ENCODE peak calls at places on chromosome 11, in six cellular contexts. R is prostate gland, L is testis, M is tibial nerve, J is gastrocnemius medialis, U is Peyer's patch. C is an unnamed sample.

GRCh38 chr11:69283446-69283845 is 10.5 kb upstream of the MYEOV start:
- DNase-seq in J (no peak), R (no peak), U (no peak), M (no peak), L (no peak), C (no peak)

GRCh38 chr11:130829801-130830562 is 86.3 kb downstream of the SNX19 start:
- DNase-seq in U (no peak), J (peak), M (peak), L (peak), R (no peak), C (no peak)

GRCh38 chr11:85682330-85683305 is 3.4 kb downstream of the CCDC89 start:
- DNase-seq in J (peak), R (peak), U (peak), M (peak), L (peak), C (peak)

GRCh38 chr11:8577791-8578581 is 16.0 kb downstream of the STK33 start:
- DNase-seq in R (no peak), U (no peak), L (no peak), J (no peak), M (no peak), C (no peak)

GRCh38 chr11:68361702-68362101 is 49.3 kb downstream of the LRP5 start:
- DNase-seq in M (no peak), J (no peak), U (no peak), R (no peak), L (no peak), C (no peak)

GRCh38 chr11:23211221-23211620 is 350.9 kb upstream of the CCDC179 start:
- DNase-seq in M (no peak), L (no peak), R (no peak), U (no peak), J (no peak), C (no peak)

GRCh38 chr11:57126766-57127400 is 54.9 kb upstream of the LRRC55 start:
- DNase-seq in J (no peak), M (no peak), R (no peak), L (no peak), U (no peak), C (no peak)

GRCh38 chr11:112298535-112298934 is 37.9 kb upstream of the PLET1 start:
- DNase-seq in R (no peak), U (no peak), J (no peak), M (no peak), L (no peak), C (no peak)

GRCh38 chr11:77203901-77204755 is 76.1 kb downstream of the MYO7A start:
- DNase-seq in U (no peak), R (no peak), M (no peak), J (no peak), L (peak), C (no peak)

GRCh38 chr11:129458278-129458677 is 82.6 kb downstream of the BARX2 start:
- DNase-seq in U (no peak), M (no peak), J (no peak), L (no peak), R (no peak), C (no peak)

GRCh38 chr11:78359921-78360320 is 57.7 kb downstream of the GAB2 start:
- DNase-seq in M (no peak), L (no peak), R (no peak), U (no peak), J (no peak), C (no peak)

GRCh38 chr11:23233075-23233474 is 372.8 kb upstream of the CCDC179 start:
- DNase-seq in M (no peak), J (no peak), L (no peak), R (no peak), U (no peak), C (no peak)

GRCh38 chr11:107040447-107041444 is 22.5 kb upstream of the GUCY1A2 start:
- DNase-seq in R (no peak), L (no peak), M (no peak), J (no peak), U (no peak), C (peak)

GRCh38 chr11:38297670-38298069 is 1699.6 kb upstream of the RAG2 start:
- DNase-seq in L (no peak), R (no peak), U (no peak), M (no peak), J (no peak), C (no peak)

GRCh38 chr11:29153078-29153477 is 863.8 kb downstream of the KCNA4 start:
- DNase-seq in L (no peak), M (no peak), U (no peak), J (no peak), R (no peak), C (no peak)

GRCh38 chr11:6604081-6604626 is 580 bp downstream of the ILK start:
- DNase-seq in M (peak), L (peak), R (peak), U (peak), J (no peak), C (peak)

GRCh38 chr11:107576497-107577086 is 11.1 kb upstream of the ALKBH8 start:
- DNase-seq in U (peak), M (peak), L (peak), R (no peak), J (no peak), C (peak)

GRCh38 chr11:49202287-49202976 is 6.0 kb downstream of the FOLH1 start:
- DNase-seq in U (no peak), J (no peak), L (no peak), M (no peak), R (no peak), C (no peak)

GRCh38 chr11:75403037-75403436 is 3.7 kb downstream of the RPS3 start:
- DNase-seq in M (no peak), J (no peak), L (no peak), U (no peak), R (no peak), C (peak)

GRCh38 chr11:7584910-7585309 is 71.1 kb downstream of the PPFIBP2 start:
- DNase-seq in M (no peak), J (no peak), L (no peak), R (peak), U (no peak), C (no peak)

GRCh38 chr11:83681045-83681781 is 395.0 kb upstream of the CCDC90B start:
- DNase-seq in R (peak), L (no peak), U (no peak), J (no peak), M (no peak), C (no peak)

GRCh38 chr11:62171261-62171723 is 18.7 kb upstream of the SCGB1D1 start:
- DNase-seq in L (peak), J (peak), M (peak), R (peak), U (peak), C (peak)

GRCh38 chr11:44017443-44018126 is 30.2 kb upstream of the ACCSL start:
- DNase-seq in U (no peak), R (no peak), L (no peak), J (no peak), M (no peak), C (no peak)

GRCh38 chr11:2526808-2527381 is 82.1 kb downstream of the KCNQ1 start:
- DNase-seq in U (peak), J (no peak), R (no peak), M (peak), L (peak), C (no peak)

GRCh38 chr11:2769409-2769778 is 69.6 kb upstream of the KCNQ1OT1 start:
- DNase-seq in U (peak), J (no peak), L (peak), M (peak), R (no peak), C (no peak)

GRCh38 chr11:124758355-124759267 is 3.5 kb downstream of the ESAM start:
- DNase-seq in R (peak), M (no peak), U (peak), J (no peak), L (peak), C (peak)

GRCh38 chr11:73838443-73839122 is 38.1 kb downstream of the COA4 start:
- DNase-seq in M (no peak), L (no peak), U (no peak), J (no peak), R (no peak), C (no peak)

GRCh38 chr11:61725632-61726280 is 26.7 kb upstream of the MYRF start:
- DNase-seq in J (no peak), R (no peak), U (no peak), M (no peak), L (peak), C (no peak)

GRCh38 chr11:103842795-103843194 is 193.6 kb upstream of the DDI1 start:
- DNase-seq in R (no peak), L (no peak), J (no peak), M (no peak), U (no peak), C (no peak)

GRCh38 chr11:14894657-14895598 is 2.9 kb upstream of the CYP2R1 start:
- DNase-seq in R (no peak), U (no peak), M (no peak), J (peak), L (peak), C (peak)

GRCh38 chr11:47330002-47330911 is 22.2 kb downstream of the MYBPC3 start:
- DNase-seq in U (no peak), J (peak), M (no peak), R (no peak), L (no peak), C (no peak)

GRCh38 chr11:3959918-3960295 is 104.4 kb downstream of the STIM1 start:
- DNase-seq in R (no peak), U (no peak), J (no peak), M (no peak), L (no peak), C (peak)

GRCh38 chr11:22787055-22787454 is 42.5 kb downstream of the SVIP start:
- DNase-seq in M (no peak), R (no peak), J (no peak), L (no peak), U (no peak), C (no peak)

GRCh38 chr11:28526406-28526751 is 418.2 kb downstream of the METTL15 start:
- DNase-seq in L (no peak), J (no peak), M (no peak), R (no peak), U (no peak), C (no peak)

GRCh38 chr11:73239571-73240189 is 21.6 kb downstream of the P2RY2 start:
- DNase-seq in U (no peak), L (no peak), J (no peak), M (no peak), R (no peak), C (no peak)

GRCh38 chr11:72750556-72751292 is 1.5 kb downstream of the ARAP1 start:
- DNase-seq in M (no peak), R (no peak), J (no peak), L (no peak), U (no peak), C (no peak)

GRCh38 chr11:13760115-13760514 is 91.6 kb downstream of the FAR1 start:
- DNase-seq in L (no peak), U (no peak), M (no peak), R (no peak), J (no peak), C (no peak)

GRCh38 chr11:81444306-81444705 is 1289.4 kb downstream of the FAM181B start:
- DNase-seq in L (no peak), J (no peak), M (no peak), R (no peak), U (no peak), C (no peak)
- TF ChIP-seq POLR2A in L (no peak), J (no peak), M (no peak), R (no peak), U (no peak), C (no peak)

DNA sequence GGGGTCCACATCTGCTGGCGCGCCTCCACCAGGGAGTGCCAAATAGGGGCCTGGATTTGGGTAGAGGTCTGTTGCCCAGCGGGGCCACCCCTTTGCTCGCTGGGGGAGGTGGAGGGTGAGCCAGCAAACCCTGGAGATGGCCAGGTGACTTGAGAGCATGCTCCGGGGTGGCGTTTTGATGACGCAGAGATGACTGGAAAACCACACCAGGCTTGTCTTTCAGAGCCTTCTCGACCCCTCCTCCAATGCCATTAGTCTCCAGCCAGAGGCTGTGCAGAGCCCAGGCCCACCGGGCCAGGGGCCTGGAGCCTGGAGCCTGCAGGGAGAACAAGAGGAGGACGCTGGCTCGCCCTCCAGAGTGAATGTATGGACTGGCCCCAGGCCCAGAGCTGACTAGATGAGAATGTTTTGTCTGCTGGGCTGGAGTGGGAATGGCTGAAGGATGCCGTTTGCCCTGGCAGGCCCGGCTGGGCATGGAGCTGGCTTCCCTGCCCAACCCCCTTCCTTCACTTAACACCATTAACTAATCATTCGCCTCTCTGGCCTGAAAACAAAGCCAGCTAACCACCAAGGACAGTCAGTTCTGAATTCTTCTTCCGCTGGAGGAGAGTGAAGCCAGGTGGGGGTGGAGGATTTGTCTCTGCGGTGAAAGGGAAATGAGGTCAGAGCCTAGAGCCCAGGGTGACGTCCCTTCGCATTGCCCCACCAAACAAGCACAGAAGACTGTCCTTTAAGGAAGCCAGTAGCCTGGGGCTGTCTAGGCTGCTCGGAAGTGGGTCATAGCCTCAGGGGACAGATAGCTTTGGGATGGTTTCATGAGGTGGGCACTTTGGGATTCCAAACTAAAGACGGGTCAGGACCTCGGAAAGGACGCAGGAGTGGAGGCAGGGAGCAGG is 1.6 kb upstream of the MCAM start:
- DNase-seq in U (peak), M (no peak), J (no peak), R (no peak), L (no peak), C (no peak)
- TF ChIP-seq POLR2A in U (no peak), M (no peak), J (peak), R (no peak), L (no peak), C (no peak)

DNA sequence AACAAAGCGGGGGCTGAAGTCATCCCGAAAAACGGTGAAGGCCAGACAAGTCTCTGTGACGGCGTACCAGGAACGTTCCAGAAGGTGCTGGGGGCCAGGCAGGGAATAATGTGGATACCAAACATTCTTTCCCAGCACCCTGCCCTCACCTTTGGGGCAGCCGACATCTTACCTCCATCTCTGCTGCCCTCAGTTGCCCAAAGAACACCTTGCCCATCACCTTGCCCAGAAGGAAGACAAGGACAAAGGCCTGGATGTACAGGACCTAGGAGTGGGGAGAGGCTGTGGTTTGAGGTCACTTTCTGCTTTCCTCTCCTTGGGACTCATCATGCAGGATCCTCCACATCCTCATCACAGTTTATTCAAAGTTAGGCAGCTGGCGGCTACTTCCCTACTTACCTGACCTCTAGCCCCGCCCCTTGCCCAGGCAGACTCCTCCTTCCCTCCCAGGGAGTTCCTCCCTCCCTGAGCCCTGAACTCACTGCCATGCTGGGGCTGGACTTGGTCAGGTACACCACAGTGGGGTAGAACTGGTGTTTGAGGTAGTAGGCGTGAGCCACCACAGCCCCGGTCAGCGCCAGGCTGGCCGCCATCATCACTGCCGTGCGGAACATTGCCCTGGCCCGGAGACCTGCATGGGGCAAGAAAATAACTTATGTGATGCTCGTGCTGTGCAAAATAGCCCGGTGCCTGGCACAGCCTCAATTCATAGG is 1.2 kb downstream of the SYVN1 start:
- DNase-seq in J (no peak), L (peak), M (no peak), R (no peak), U (peak), C (peak)
- TF ChIP-seq POLR2A in J (no peak), L (no peak), M (no peak), R (peak), U (peak), C (no peak)

GRCh38 chr11:19866037-19866436 is 153.4 kb downstream of the NAV2 start:
- DNase-seq in M (no peak), J (no peak), L (no peak), R (no peak), U (no peak), C (no peak)

GRCh38 chr11:19864141-19865120 is 151.8 kb downstream of the NAV2 start:
- DNase-seq in L (no peak), M (no peak), R (no peak), U (no peak), J (no peak), C (no peak)

GRCh38 chr11:19867064-19867463 is 154.4 kb downstream of the NAV2 start:
- DNase-seq in U (no peak), L (no peak), R (no peak), M (no peak), J (no peak), C (no peak)

GRCh38 chr11:19861171-19861570 is 148.5 kb downstream of the NAV2 start:
- DNase-seq in L (no peak), R (no peak), J (no peak), U (no peak), M (no peak), C (no peak)
- TF ChIP-seq POLR2A in L (no peak), R (no peak), J (no peak), U (no peak), M (no peak), C (no peak)

DNA sequence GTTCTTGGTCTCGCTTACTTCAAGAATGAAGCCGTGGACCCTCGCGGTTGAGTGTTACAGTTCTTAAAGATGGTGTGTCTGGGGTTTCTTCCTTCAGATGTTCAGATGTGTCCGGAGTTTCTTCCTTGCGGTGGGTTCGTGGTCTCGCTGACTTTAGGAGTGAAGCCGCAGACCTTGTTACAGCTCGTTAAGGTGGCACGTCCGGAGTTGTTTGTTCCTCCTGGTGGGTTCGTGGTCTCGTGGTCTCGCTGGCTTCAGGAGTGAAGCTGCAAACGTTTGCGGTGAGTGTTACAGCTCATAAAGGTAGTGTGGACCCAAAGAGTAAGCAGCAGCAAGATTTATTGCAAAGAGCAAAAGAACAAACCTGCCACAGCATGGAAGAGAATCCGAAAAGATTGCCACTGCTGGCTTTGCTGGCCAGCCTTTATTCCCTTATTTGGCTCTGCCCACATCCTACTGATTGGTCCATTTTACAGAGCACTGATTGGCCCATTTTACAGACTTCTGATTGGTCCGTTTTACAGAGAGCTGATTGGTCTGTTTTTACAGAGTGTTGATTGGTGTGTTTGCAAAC is 27.1 kb upstream of the NXPE2 start:
- DNase-seq in J (no peak), U (no peak), R (no peak), L (no peak), M (no peak), C (no peak)
- TF ChIP-seq POLR2A in J (no peak), U (no peak), R (no peak), L (no peak), M (no peak), C (no peak)

GRCh38 chr11:12166299-12167092 is 56.1 kb downstream of the MICAL2 start:
- DNase-seq in U (no peak), M (no peak), R (no peak), J (no peak), L (no peak), C (no peak)
- TF ChIP-seq POLR2A in U (no peak), M (no peak), R (no peak), J (no peak), L (no peak), C (no peak)